ENCODE peak calls at places on chromosomes 16 and 17, in four cellular contexts. One of them, this sample, is unnamed.

GRCh38 chr17:75619506-75620431 is 13.5 kb upstream of the SMIM5 start:
- DNase-seq in GM23338: peak
- DNase-seq in HL-60: peak
- DNase-seq in Panc1: no peak
- DNase-seq in this sample: no peak

GRCh38 chr17:64091571-64091970 is 38.4 kb downstream of the ERN1 start:
- DNase-seq in GM23338: no peak
- DNase-seq in HL-60: no peak
- DNase-seq in Panc1: no peak
- DNase-seq in this sample: no peak

GRCh38 chr17:69588316-69588715 is 173.8 kb downstream of the MAP2K6 start:
- DNase-seq in GM23338: no peak
- DNase-seq in HL-60: no peak
- DNase-seq in Panc1: no peak
- DNase-seq in this sample: no peak

GRCh38 chr17:68759343-68760140 is 158.4 kb upstream of the FAM20A start:
- DNase-seq in GM23338: peak
- DNase-seq in HL-60: peak
- DNase-seq in Panc1: peak
- DNase-seq in this sample: peak

GRCh38 chr16:81649561-81649960 is 129.5 kb upstream of the PLCG2 start:
- DNase-seq in GM23338: no peak
- DNase-seq in HL-60: no peak
- DNase-seq in Panc1: no peak
- DNase-seq in this sample: no peak

GRCh38 chr17:21452377-21453143 is 76.4 kb downstream of the KCNJ12 start:
- DNase-seq in GM23338: peak
- DNase-seq in HL-60: peak
- DNase-seq in Panc1: no peak
- DNase-seq in this sample: no peak

GRCh38 chr17:73431401-73432205 is 119.8 kb upstream of the CDC42EP4 start:
- DNase-seq in GM23338: no peak
- DNase-seq in HL-60: no peak
- DNase-seq in Panc1: no peak
- DNase-seq in this sample: no peak

GRCh38 chr16:76535-77272 is 1.3 kb upstream of the MPG start:
- DNase-seq in GM23338: no peak
- DNase-seq in HL-60: peak
- DNase-seq in Panc1: no peak
- DNase-seq in this sample: no peak

GRCh38 chr17:82446124-82446523 is 4.4 kb downstream of the CYBC1 start:
- DNase-seq in GM23338: no peak
- DNase-seq in HL-60: no peak
- DNase-seq in Panc1: no peak
- DNase-seq in this sample: no peak

GRCh38 chr17:13600475-13601316 is 1.0 kb downstream of the HS3ST3A1 start:
- DNase-seq in GM23338: peak
- DNase-seq in HL-60: no peak
- DNase-seq in Panc1: no peak
- DNase-seq in this sample: no peak

GRCh38 chr17:76597156-76598003 is 11.7 kb upstream of the ST6GALNAC2 start:
- DNase-seq in GM23338: no peak
- DNase-seq in HL-60: peak
- DNase-seq in Panc1: no peak
- DNase-seq in this sample: no peak

GRCh38 chr17:62627219-62627903 is at the start of gene MRC2:
- DNase-seq in GM23338: peak
- DNase-seq in HL-60: peak
- DNase-seq in Panc1: no peak
- DNase-seq in this sample: no peak

GRCh38 chr17:74123866-74124265 is 79.6 kb upstream of the RPL38 start:
- DNase-seq in GM23338: no peak
- DNase-seq in HL-60: no peak
- DNase-seq in Panc1: no peak
- DNase-seq in this sample: peak

GRCh38 chr16:88914750-88915368 is 48.4 kb upstream of the PABPN1L start:
- DNase-seq in GM23338: no peak
- DNase-seq in HL-60: no peak
- DNase-seq in Panc1: no peak
- DNase-seq in this sample: no peak

DNA sequence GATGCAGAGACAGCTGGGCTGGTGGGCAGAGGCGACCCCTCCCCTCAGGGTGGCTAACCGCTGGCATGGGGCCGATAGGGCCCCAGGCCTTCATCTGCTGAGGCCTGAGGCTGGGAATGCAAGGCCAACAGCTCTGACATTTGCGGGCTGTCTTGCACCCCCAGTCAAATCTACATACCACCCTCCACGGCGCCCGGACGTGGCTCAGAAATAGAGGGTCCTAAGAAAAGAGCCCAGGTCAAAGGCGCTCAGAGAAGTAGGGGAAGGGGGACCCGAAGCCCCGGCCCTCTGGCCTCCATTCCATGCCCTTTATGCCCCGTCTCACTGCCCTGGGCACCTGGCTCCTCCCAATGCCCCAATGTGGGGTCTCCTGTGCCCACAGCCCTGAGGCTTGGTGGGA is 142.3 kb downstream of the C16orf78 start:
- DNase-seq in GM23338: no peak
- DNase-seq in HL-60: no peak
- DNase-seq in Panc1: no peak
- DNase-seq in this sample: no peak
- TF ChIP-seq POLR2AphosphoS5 in GM23338: no peak
- TF ChIP-seq POLR2AphosphoS5 in HL-60: no peak
- TF ChIP-seq POLR2AphosphoS5 in Panc1: no peak
- TF ChIP-seq POLR2AphosphoS5 in this sample: no peak

DNA sequence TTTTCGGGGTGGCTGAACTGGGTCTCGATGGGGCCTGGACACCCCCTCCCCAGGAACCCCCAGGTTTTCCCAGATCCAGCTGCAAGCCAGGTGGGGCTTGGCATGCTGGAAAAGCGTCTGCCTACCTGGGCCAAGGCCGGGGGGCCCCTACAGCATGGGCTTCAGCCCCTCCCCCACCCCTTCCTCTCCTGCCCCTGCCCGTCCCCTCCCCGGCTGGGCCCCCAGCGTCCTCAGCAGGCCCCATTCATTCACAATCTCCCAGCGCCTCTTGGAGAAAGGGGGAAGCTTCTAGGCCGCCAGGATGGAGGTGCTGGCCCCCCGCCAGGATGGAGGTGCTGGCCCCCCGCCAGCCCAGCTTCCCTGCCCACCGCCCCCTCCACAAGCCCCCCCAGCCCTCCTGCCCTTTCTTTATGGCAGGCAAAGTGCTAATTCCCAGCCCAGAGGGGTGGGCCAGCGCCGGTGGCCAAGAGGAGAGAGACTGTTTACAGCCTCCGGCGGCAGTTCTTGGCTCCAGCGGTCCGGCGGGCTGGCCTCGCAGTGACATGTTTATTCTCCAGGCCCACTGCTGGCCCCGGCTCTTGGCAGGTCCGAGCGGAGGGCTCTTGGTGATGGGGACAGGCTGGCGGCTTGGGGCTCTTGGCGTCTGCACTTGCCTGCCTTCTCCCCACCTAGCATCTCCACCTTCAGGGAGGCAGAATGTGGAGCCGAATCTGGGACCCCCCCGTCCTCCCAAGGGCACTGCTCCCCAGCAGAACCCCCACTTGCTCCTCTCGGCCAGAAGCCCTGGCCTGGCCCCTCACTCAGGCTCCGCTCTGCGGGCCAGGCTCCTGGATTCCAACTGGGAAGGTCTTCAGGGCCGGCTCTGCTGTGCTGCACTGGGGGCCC is 94.4 kb upstream of the CIBAR2 start:
- DNase-seq in GM23338: peak
- DNase-seq in HL-60: no peak
- DNase-seq in Panc1: no peak
- DNase-seq in this sample: no peak
- TF ChIP-seq POLR2AphosphoS5 in GM23338: no peak
- TF ChIP-seq POLR2AphosphoS5 in HL-60: no peak
- TF ChIP-seq POLR2AphosphoS5 in Panc1: no peak
- TF ChIP-seq POLR2AphosphoS5 in this sample: no peak

GRCh38 chr17:59373879-59374495 is 42.5 kb downstream of the YPEL2 start:
- DNase-seq in GM23338: no peak
- DNase-seq in HL-60: peak
- DNase-seq in Panc1: no peak
- DNase-seq in this sample: no peak

GRCh38 chr17:59372138-59372751 is 40.8 kb downstream of the YPEL2 start:
- DNase-seq in GM23338: no peak
- DNase-seq in HL-60: peak
- DNase-seq in Panc1: no peak
- DNase-seq in this sample: no peak

GRCh38 chr17:59370580-59371299 is 39.3 kb downstream of the YPEL2 start:
- DNase-seq in GM23338: peak
- DNase-seq in HL-60: no peak
- DNase-seq in Panc1: no peak
- DNase-seq in this sample: peak

GRCh38 chr17:59369026-59369724 is 37.7 kb downstream of the YPEL2 start:
- DNase-seq in GM23338: no peak
- DNase-seq in HL-60: no peak
- DNase-seq in Panc1: no peak
- DNase-seq in this sample: no peak

GRCh38 chr17:59371426-59372099 is 40.1 kb downstream of the YPEL2 start:
- DNase-seq in GM23338: no peak
- DNase-seq in HL-60: no peak
- DNase-seq in Panc1: no peak
- DNase-seq in this sample: peak
- TF ChIP-seq POLR2AphosphoS5 in GM23338: no peak
- TF ChIP-seq POLR2AphosphoS5 in HL-60: no peak
- TF ChIP-seq POLR2AphosphoS5 in Panc1: no peak
- TF ChIP-seq POLR2AphosphoS5 in this sample: no peak

DNA sequence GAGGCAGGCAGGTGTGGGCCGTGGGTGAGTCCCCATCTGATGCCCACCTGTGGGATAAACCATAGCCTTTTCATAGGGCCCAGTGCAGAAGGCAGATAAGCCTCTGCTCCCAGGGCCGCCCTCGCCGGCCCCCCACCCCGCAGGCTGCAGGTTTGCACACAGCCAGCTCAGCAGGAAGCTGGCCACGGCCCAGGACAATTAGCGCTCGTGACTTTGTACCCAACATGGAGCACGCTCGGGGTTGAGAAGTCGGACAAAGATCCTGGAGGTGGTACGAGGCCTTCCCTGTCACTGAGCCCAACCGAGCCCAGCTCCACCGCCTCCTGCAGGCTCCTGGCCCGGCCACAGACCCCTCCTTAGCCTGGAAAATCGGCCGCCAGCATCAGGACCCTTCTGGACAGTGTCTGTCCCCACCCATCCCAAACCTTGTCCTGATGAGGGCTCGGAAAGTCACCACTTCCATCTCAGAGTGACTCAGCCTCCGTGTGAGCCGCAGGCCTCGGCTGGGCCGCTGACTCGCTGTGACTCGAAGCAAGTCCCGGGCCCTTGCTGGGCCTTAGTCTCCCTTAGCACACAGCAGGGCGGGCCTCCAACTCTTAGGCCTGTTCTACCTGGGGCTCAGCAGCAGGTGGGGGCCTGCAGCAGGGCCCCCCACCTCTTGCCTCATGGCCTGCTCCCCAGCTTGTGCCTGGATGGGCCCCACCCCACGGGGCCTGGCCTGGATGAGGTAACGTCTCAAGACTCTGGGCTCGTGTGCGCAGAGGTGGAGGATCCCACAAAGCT is 22.7 kb downstream of the FAM83G start:
- DNase-seq in GM23338: no peak
- DNase-seq in HL-60: no peak
- DNase-seq in Panc1: peak
- DNase-seq in this sample: no peak
- TF ChIP-seq POLR2AphosphoS5 in GM23338: no peak
- TF ChIP-seq POLR2AphosphoS5 in HL-60: no peak
- TF ChIP-seq POLR2AphosphoS5 in Panc1: no peak
- TF ChIP-seq POLR2AphosphoS5 in this sample: no peak

GRCh38 chr17:78960945-78961344 is 18.8 kb downstream of the LGALS3BP start:
- DNase-seq in GM23338: no peak
- DNase-seq in HL-60: peak
- DNase-seq in Panc1: no peak
- DNase-seq in this sample: peak
- TF ChIP-seq POLR2AphosphoS5 in GM23338: no peak
- TF ChIP-seq POLR2AphosphoS5 in HL-60: no peak
- TF ChIP-seq POLR2AphosphoS5 in Panc1: no peak
- TF ChIP-seq POLR2AphosphoS5 in this sample: no peak

GRCh38 chr17:52209507-52209906 is 51.0 kb upstream of the CA10 start:
- DNase-seq in GM23338: no peak
- DNase-seq in HL-60: no peak
- DNase-seq in Panc1: no peak
- DNase-seq in this sample: no peak
- TF ChIP-seq POLR2AphosphoS5 in GM23338: no peak
- TF ChIP-seq POLR2AphosphoS5 in HL-60: no peak
- TF ChIP-seq POLR2AphosphoS5 in Panc1: no peak
- TF ChIP-seq POLR2AphosphoS5 in this sample: no peak

GRCh38 chr17:41251261-41251660 is 1.8 kb downstream of the KRTAP9-4 start:
- DNase-seq in GM23338: no peak
- DNase-seq in HL-60: no peak
- DNase-seq in Panc1: no peak
- DNase-seq in this sample: no peak
- TF ChIP-seq POLR2AphosphoS5 in GM23338: no peak
- TF ChIP-seq POLR2AphosphoS5 in HL-60: no peak
- TF ChIP-seq POLR2AphosphoS5 in Panc1: no peak
- TF ChIP-seq POLR2AphosphoS5 in this sample: no peak

DNA sequence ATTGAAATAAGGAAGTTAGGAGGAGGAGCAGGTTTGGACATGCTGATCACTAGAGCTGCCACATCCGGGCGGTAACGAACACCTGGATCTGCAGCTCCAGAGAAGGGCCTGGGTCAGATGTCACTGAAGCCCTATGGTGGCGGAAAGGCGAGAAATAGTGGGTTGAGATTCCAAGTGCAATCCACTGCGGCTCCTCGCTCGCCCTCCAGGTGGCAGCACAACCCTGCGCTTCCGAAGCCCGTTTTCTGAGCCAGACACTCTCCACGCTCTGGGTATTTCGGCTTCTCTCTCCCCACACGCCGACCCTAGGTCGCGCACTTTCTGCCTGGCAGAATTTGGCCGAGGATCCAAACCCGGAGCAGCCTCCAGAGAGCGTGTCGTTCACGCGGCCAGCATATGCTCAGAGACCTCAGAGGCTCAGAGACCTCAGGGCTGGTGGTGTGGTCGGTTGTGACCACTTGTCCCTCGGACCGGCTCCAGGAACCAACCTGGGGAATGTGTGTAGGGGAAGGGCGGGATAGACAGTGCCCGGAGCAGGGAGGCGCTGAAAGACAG is 922 bp upstream of the SLC2A4 start:
- DNase-seq in GM23338: peak
- DNase-seq in HL-60: peak
- DNase-seq in Panc1: peak
- DNase-seq in this sample: peak
- TF ChIP-seq POLR2AphosphoS5 in GM23338: no peak
- TF ChIP-seq POLR2AphosphoS5 in HL-60: no peak
- TF ChIP-seq POLR2AphosphoS5 in Panc1: no peak
- TF ChIP-seq POLR2AphosphoS5 in this sample: no peak

GRCh38 chr17:78647030-78647429 is 69.8 kb upstream of the DNAH17 start:
- DNase-seq in GM23338: no peak
- DNase-seq in HL-60: no peak
- DNase-seq in Panc1: no peak
- DNase-seq in this sample: no peak

GRCh38 chr17:78644971-78645370 is 67.8 kb upstream of the DNAH17 start:
- DNase-seq in GM23338: no peak
- DNase-seq in HL-60: no peak
- DNase-seq in Panc1: no peak
- DNase-seq in this sample: no peak

GRCh38 chr17:78643326-78643725 is 66.1 kb upstream of the DNAH17 start:
- DNase-seq in GM23338: no peak
- DNase-seq in HL-60: no peak
- DNase-seq in Panc1: no peak
- DNase-seq in this sample: no peak

GRCh38 chr17:78644259-78644658 is 67.1 kb upstream of the DNAH17 start:
- DNase-seq in GM23338: no peak
- DNase-seq in HL-60: no peak
- DNase-seq in Panc1: no peak
- DNase-seq in this sample: no peak

GRCh38 chr17:78645421-78646295 is 68.5 kb upstream of the DNAH17 start:
- DNase-seq in GM23338: peak
- DNase-seq in HL-60: peak
- DNase-seq in Panc1: no peak
- DNase-seq in this sample: peak
- TF ChIP-seq POLR2AphosphoS5 in GM23338: no peak
- TF ChIP-seq POLR2AphosphoS5 in HL-60: no peak
- TF ChIP-seq POLR2AphosphoS5 in Panc1: no peak
- TF ChIP-seq POLR2AphosphoS5 in this sample: no peak